ENCODE peak calls at places on chromosome 1, in five cellular contexts. D is stimulated activated CD8-positive, alpha-beta memory T cell treated with anti-CD3 and anti-CD28 coated beads, Interleukin-7, amount 100 ng/mL, for 24 hours; H is stimulated activated CD4-positive, alpha-beta T cell treated with anti-CD3 and anti-CD28 coated beads, TNF-alpha, amount 100 ng/mL, for 1 hour; F is NCI-H1092 treated with DMSO at 0.1 percent for 48 hours; I is stomach. T is an unnamed sample.

GRCh38 chr1:1360511-1361169 is 2.3 kb upstream of the MXRA8 start:
- DNase-seq in D (no peak), H (no peak), F (no peak), I (no peak), T (no peak)

GRCh38 chr1:20640183-20640597 is 6.9 kb downstream of the PINK1 start:
- DNase-seq in D (peak), H (no peak), F (peak), I (peak), T (peak)

GRCh38 chr1:246583448-246584185 is 17.4 kb downstream of the CNST start:
- DNase-seq in D (no peak), H (no peak), F (peak), I (peak), T (peak)

GRCh38 chr1:70331962-70332361 is 22.6 kb downstream of the ANKRD13C start:
- DNase-seq in D (no peak), H (no peak), F (no peak), I (no peak), T (no peak)

GRCh38 chr1:10328534-10328933 is 70.3 kb upstream of the PGD start:
- DNase-seq in D (no peak), H (no peak), F (no peak), I (no peak), T (no peak)

GRCh38 chr1:213250041-213250440 is 199.0 kb downstream of the RPS6KC1 start:
- DNase-seq in D (no peak), H (no peak), F (no peak), I (no peak), T (no peak)

GRCh38 chr1:172283766-172284165 is 136.7 kb upstream of the C1orf105 start:
- DNase-seq in D (no peak), H (no peak), F (no peak), I (no peak), T (no peak)

GRCh38 chr1:222930097-222930496 is 115.3 kb downstream of the DISP1 start:
- DNase-seq in D (no peak), H (no peak), F (no peak), I (no peak), T (no peak)

GRCh38 chr1:53944469-53945182 is 873 bp downstream of the IFT25 start:
- DNase-seq in D (no peak), H (no peak), F (no peak), I (no peak), T (no peak)

GRCh38 chr1:209064850-209065249 is 518.7 kb upstream of the CAMK1G start:
- DNase-seq in D (no peak), H (no peak), F (no peak), I (no peak), T (no peak)

GRCh38 chr1:81731989-81732388 is 68.7 kb upstream of the ADGRL2 start:
- DNase-seq in D (no peak), H (no peak), F (no peak), I (no peak), T (no peak)

GRCh38 chr1:14737561-14738094 is 139.1 kb downstream of the KAZN start:
- DNase-seq in D (no peak), H (no peak), F (no peak), I (no peak), T (peak)

GRCh38 chr1:222357252-222357651 is 190.7 kb downstream of the HHIPL2 start:
- DNase-seq in D (no peak), H (no peak), F (no peak), I (no peak), T (no peak)

GRCh38 chr1:219945795-219946194 is 17.4 kb upstream of the SLC30A10 start:
- DNase-seq in D (no peak), H (no peak), F (no peak), I (no peak), T (no peak)

T was measured in NCI-H1105 treated with DMSO at 0.1 percent for 48 hours.